ENCODE peak calls at places on chromosomes 6 and 20, in five cellular contexts. O is fibroblast of mammary gland, U is cardiac fibroblast, R is AG04450, A is BJ. B is an unnamed sample.

GRCh38 chr6:39530201-39530759 is 194.9 kb downstream of the KIF6 start:
- DNase-seq in O (peak; percentile 55), U (peak; percentile 36), R (no peak), A (no peak), B (no peak)

GRCh38 chr6:140271759-140272377 is 897.4 kb upstream of the CITED2 start:
- DNase-seq in O (no peak), U (no peak), R (no peak), A (no peak), B (no peak)

GRCh38 chr6:44624226-44624625 is 236.7 kb downstream of the CDC5L start:
- DNase-seq in O (no peak), U (no peak), R (no peak), A (no peak), B (no peak)

GRCh38 chr20:2163757-2164156 is 62.1 kb downstream of the STK35 start:
- DNase-seq in O (no peak), U (no peak), R (no peak), A (no peak), B (no peak)

GRCh38 chr6:73923899-73924485 is 228.0 kb downstream of the CD109 start:
- DNase-seq in O (peak; percentile 65), U (peak; percentile 45), R (no peak), A (no peak), B (peak; percentile 53)

GRCh38 chr6:63816979-63817436 is 181.4 kb downstream of the PHF3 start:
- DNase-seq in O (peak; percentile 35), U (peak; percentile 40), R (no peak), A (no peak), B (no peak)

GRCh38 chr6:36803908-36804307 is 35.3 kb downstream of the CPNE5 start:
- DNase-seq in O (no peak), U (no peak), R (no peak), A (no peak), B (no peak)

GRCh38 chr20:57243480-57244220 is 22.8 kb downstream of the BMP7 start:
- DNase-seq in O (no peak), U (no peak), R (no peak), A (no peak), B (no peak)

DNA sequence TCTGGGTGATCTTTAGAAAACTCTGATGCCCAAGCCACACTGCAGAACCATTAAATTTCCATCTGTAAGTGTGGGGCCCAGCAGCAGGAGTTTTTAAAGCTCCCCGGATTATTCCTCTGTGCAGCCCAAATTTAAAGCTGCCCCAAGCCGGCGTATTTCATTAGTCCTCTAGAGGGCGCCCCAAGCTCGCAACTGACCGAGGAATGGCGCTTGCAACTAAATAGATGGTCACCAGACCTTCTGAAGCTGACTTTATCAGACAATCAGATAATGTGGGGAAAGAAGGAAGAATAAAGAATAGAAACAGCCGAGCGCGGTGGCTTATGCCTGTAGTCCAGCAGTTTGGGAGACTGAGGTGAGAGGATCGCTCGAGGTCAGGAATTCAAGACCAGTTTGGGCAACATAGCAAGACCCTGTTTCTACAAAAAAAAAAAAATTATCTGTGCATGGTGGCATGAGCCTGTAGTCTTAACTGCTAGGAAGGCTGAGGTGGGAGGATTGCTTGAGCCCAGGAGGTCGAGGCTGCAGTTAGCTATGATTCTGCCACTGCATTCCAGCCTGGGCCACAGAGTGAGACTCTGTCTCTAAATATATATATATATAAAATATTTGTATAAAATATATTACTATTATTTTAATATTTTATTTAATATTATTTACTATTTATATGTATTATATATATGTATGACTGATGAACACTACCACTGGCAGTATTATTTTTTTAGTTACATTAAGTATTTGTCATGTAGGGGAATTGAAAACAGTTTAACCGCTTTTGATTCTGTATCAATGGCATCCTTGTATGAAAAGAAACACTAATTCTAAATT is 56.0 kb downstream of the OTOR start:
- DNase-seq in O (peak; percentile 37), U (peak; percentile 63), R (no peak), A (no peak), B (no peak)
- H3K4me3 ChIP-seq in O (no peak overlapping the region), U (no peak overlapping the region), R (no peak overlapping the region), A (no peak overlapping the region), B (no peak overlapping the region)

GRCh38 chr6:3163248-3163594 is 5.9 kb upstream of the TUBB2A start:
- DNase-seq in O (no peak), U (peak; percentile 35), R (no peak), A (no peak), B (no peak)
- H3K4me3 ChIP-seq in O (peak overlapping the region; percentile 54), U (peak overlapping the region; percentile 69), R (peak overlapping the region; percentile 71), A (peak overlapping the region; percentile 74), B (peak overlapping the region; percentile 73)

DNA sequence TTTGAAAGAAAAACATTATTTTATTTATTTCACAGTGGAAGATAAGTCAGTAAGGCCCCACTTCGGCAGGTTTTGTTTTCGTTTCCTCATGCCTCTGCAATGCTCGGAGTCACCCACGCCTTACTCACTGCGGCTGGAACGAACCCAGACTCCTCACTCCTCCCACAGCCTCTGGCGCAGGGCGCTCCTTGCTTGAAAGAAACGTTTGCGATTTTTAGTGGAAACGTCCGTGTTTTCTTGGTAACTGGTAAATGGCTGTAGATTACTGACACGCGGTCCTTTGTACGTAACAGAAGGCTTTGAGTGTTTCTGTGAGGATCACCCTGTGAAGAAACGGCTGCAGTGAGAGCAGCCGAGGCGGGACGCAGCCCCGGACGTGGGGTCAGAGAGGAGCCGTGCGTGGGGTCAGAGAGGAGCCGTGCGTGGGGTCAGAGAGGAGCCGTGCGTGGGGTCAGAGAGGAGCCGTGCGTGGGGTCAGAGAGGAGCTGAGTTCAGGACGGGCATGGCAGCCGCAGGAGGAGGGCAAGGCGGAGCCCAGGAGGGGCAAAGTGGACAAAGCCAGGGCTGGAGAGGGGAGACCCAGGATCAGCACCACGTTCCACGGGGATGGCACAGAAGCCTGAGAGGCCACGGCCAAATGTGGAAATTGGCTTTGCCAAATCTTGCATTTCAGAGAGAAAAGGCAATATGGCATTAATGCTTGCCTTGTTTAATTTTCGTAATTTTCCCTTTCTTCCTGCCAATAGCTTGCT is 198.6 kb upstream of the THBS2 start:
- DNase-seq in O (peak; percentile 94), U (peak; percentile 94), R (peak; percentile 92), A (peak; percentile 91), B (peak; percentile 35)
- H3K4me3 ChIP-seq in O (peak overlapping the region; percentile 36), U (peak overlapping the region; percentile 21), R (peak overlapping the region; percentile 46), A (peak overlapping the region; percentile 23), B (no peak overlapping the region)

GRCh38 chr20:38031957-38032356 is 1.3 kb downstream of the TTI1 start:
- DNase-seq in O (no peak), U (no peak), R (no peak), A (no peak), B (no peak)
- H3K4me3 ChIP-seq in O (no peak overlapping the region), U (no peak overlapping the region), R (no peak overlapping the region), A (no peak overlapping the region), B (no peak overlapping the region)

DNA sequence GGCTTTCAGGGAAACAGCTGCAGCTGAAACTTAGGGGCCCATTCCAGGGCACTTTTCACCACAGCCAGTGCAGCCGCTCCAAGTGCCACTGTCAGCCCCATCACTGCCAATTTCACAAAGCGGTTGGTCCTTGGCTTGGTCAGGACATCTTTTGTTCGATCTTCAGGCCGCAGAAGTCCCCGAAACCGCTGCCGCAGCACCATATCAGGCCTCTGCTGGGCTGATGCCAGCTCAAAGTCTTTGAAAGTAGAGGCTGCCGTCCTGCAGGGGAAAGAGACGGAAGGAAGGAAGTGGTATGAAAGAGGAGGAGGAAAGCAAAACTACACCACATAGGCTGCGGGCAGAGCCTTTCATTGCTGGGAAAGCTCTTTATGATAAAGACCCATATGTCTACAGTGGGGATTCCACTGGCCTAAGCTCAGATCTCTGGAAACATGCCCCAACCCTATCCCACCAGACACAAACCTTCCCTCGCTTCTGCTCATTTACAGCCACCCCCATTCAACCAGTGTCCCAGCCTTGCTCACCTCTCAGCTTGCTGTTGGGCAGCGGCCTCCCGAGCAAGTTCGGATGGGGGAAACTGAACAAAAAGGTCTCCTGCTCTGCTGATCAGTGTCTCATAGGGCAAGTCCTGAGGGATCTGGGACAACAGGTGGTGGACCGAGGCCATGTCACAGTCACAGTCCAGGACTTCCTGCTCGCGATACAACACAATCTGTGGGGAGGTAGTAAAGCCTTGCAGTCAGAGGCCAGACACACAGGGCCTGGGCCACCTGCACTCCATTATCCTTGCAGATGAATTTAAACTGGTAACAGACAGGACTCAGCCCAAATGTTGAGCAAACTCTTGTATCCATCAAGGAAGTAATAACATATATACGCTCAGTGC is 23.5 kb downstream of the TBC1D20 start:
- DNase-seq in O (no peak), U (no peak), R (no peak), A (no peak), B (no peak)
- H3K4me3 ChIP-seq in O (no peak overlapping the region), U (no peak overlapping the region), R (no peak overlapping the region), A (no peak overlapping the region), B (no peak overlapping the region)

DNA sequence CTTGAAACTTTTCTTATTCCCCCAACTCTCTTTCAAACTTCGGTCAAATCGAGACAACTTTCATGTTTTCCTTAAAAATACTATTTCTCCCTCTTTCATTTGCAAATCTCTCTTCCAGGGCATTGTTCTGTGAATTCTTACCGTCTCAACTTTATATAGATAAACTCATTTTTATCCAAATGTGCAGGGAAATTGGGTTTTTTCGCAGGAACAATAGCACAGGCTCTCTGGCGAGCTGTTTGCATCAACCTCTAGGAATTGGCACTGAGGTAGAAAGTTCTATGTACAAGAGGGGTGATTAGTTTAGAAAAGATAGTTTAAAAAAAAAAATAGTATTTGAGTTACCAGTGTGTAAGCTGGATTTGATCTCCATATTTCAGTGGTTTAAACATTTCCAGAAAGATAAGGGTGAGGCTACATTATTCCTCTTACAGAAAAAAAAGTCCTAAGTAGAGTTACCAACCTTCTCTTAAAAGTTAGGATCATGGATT is 129.7 kb upstream of the BTN3A2 start:
- DNase-seq in O (no peak), U (peak; percentile 45), R (no peak), A (no peak), B (no peak)
- H3K4me3 ChIP-seq in O (peak overlapping the region; percentile 22), U (peak overlapping the region; percentile 52), R (peak overlapping the region; percentile 65), A (peak overlapping the region; percentile 37), B (peak overlapping the region; percentile 55)

GRCh38 chr6:37974381-37974780 is 154.9 kb downstream of the ZFAND3 start:
- DNase-seq in O (no peak), U (no peak), R (no peak), A (no peak), B (no peak)

GRCh38 chr6:37974943-37975342 is 155.4 kb downstream of the ZFAND3 start:
- DNase-seq in O (no peak), U (no peak), R (no peak), A (no peak), B (no peak)

GRCh38 chr6:37972994-37973757 is 153.6 kb downstream of the ZFAND3 start:
- DNase-seq in O (no peak), U (no peak), R (no peak), A (no peak), B (no peak)

GRCh38 chr6:37971263-37971662 is 151.7 kb downstream of the ZFAND3 start:
- DNase-seq in O (no peak), U (no peak), R (no peak), A (no peak), B (no peak)

DNA sequence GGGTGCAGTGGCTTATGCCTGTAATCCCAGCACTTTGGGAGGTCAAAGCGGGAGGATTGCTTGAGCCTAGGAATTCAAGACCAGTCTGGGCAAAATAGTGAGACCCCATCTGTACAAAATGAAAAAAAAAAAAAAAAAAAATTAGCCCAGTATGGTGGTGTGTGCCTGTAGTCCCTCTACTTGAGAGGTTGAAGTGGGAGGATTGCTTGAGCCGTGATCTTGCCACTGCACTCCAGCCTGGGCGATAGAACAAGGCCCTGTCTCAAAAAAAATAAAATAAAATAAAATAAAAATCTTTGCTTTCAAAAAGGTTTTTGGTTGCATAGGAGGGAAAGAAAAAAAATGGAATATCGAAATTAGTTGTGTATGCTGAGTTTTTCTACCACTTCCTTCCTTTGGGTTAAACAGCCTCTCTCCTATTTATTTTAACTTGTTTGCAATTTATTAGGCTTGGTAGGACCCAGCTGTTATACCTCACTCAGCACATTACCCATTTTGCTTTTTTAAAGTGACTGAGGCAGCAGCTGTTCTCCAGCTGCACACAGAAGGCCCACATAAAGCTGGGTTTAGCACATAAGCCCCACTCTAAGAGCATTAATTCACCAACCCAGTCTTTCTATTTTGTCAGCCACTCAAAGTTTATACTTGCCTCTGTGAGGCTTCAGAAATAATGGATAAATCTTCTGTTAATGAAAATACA is 152.3 kb downstream of the ZFAND3 start:
- DNase-seq in O (no peak), U (no peak), R (peak; percentile 70), A (no peak), B (no peak)
- H3K4me3 ChIP-seq in O (no peak overlapping the region), U (no peak overlapping the region), R (no peak overlapping the region), A (no peak overlapping the region), B (no peak overlapping the region)